ENCODE peak calls at places on chromosomes 5 and 9, in seven cellular contexts. H is CD8-positive, alpha-beta memory T cell; K is stimulated activated CD4-positive, alpha-beta T cell treated with anti-CD3 and anti-CD28 coated beads, Interleukin-2, amount 100 ng/mL, for 24 hours; L is AG04449; J is activated naive CD4-positive, alpha-beta T cell treated with Interleukin-2 at 50 U/mL for 16 hours; T is GM13977; G is amygdala. Y is an unnamed sample.

GRCh38 chr5:150616024-150616470 is 24.4 kb upstream of the SYNPO start:
- DNase-seq in H (no peak), T (no peak), L (no peak), K (no peak), J (no peak), G (no peak), Y (peak; percentile 82)

GRCh38 chr5:32932231-32932935 is 221.3 kb downstream of the NPR3 start:
- DNase-seq in L (no peak), G (no peak), T (no peak), J (no peak), K (no peak), H (no peak), Y (no peak)

GRCh38 chr5:94747371-94747770 is 128.9 kb downstream of the SLF1 start:
- DNase-seq in K (no peak), T (no peak), G (no peak), H (no peak), L (no peak), J (no peak), Y (no peak)

GRCh38 chr5:14342306-14342705 is 199.2 kb downstream of the TRIO start:
- DNase-seq in K (no peak), T (no peak), J (no peak), L (no peak), H (no peak), G (no peak), Y (no peak)

GRCh38 chr9:3205421-3206095 is 320.2 kb downstream of the RFX3 start:
- DNase-seq in L (no peak), G (no peak), J (no peak), H (no peak), T (no peak), K (no peak), Y (no peak)

GRCh38 chr5:151745071-151745705 is 13.2 kb downstream of the ATOX1 start:
- DNase-seq in K (no peak), G (no peak), L (no peak), H (no peak), T (no peak), J (peak; percentile 23), Y (peak; percentile 48)

GRCh38 chr9:75876999-75877647 is 13.3 kb upstream of the PCSK5 start:
- DNase-seq in T (no peak), H (no peak), L (no peak), K (no peak), G (no peak), J (no peak), Y (no peak)

GRCh38 chr9:22244141-22245011 is 202.2 kb upstream of the DMRTA1 start:
- DNase-seq in H (no peak), K (peak; percentile 40), J (peak; percentile 37), L (no peak), T (peak; percentile 36), G (no peak), Y (peak; percentile 28)

GRCh38 chr9:4334439-4334838 is 34.6 kb upstream of the GLIS3 start:
- DNase-seq in H (no peak), K (no peak), J (no peak), G (no peak), T (no peak), L (no peak), Y (peak; percentile 96)

GRCh38 chr5:61286446-61287132 is 45.5 kb upstream of the ZSWIM6 start:
- DNase-seq in K (no peak), L (no peak), T (no peak), G (no peak), J (no peak), H (no peak), Y (no peak)

GRCh38 chr9:129558551-129559505 is 62.1 kb downstream of the C9orf50 start:
- DNase-seq in T (no peak), G (no peak), J (no peak), K (no peak), L (no peak), H (no peak), Y (peak; percentile 43)

GRCh38 chr9:114163517-114163924 is 8.2 kb downstream of the COL27A1 start:
- DNase-seq in J (no peak), K (no peak), H (no peak), L (no peak), G (no peak), T (no peak), Y (peak; percentile 69)

GRCh38 chr9:96612105-96612965 is 7.3 kb downstream of the CDC14B start:
- DNase-seq in L (peak; percentile 73), H (no peak), J (no peak), G (peak; percentile 32), T (no peak), K (no peak), Y (peak; percentile 69)

GRCh38 chr9:99090366-99091130 is 14.4 kb upstream of the TGFBR1 start:
- DNase-seq in G (no peak), L (no peak), T (no peak), J (no peak), K (no peak), H (no peak), Y (no peak)

GRCh38 chr5:16980983-16981382 is 44.9 kb upstream of the MYO10 start:
- DNase-seq in L (no peak), J (no peak), G (no peak), K (no peak), T (no peak), H (no peak), Y (no peak)

GRCh38 chr5:53323943-53324642 is 156.3 kb upstream of the FST start:
- DNase-seq in L (no peak), H (no peak), J (no peak), T (no peak), G (no peak), K (no peak), Y (no peak)

GRCh38 chr5:82307431-82307830 is 29.3 kb upstream of the RPS23 start:
- DNase-seq in L (no peak), J (no peak), G (no peak), T (no peak), H (no peak), K (no peak), Y (no peak)